ENCODE peak calls at places on chromosome 15, in four cellular contexts. One of them, this sample, is unnamed.

GRCh38 chr15:47961401-47962090 is 159.2 kb upstream of the SLC24A5 start:
- DNase-seq in dorsolateral prefrontal cortex: no peak
- DNase-seq in hypothalamus: no peak
- DNase-seq in lung microvascular endothelial cell: no peak
- DNase-seq in this sample: no peak

GRCh38 chr15:50222181-50222580 is 40.2 kb downstream of the SLC27A2 start:
- DNase-seq in hypothalamus: no peak
- DNase-seq in lung microvascular endothelial cell: no peak
- DNase-seq in dorsolateral prefrontal cortex: no peak
- DNase-seq in this sample: no peak

GRCh38 chr15:82303956-82304640 is 41.5 kb downstream of the SAXO2 start:
- DNase-seq in lung microvascular endothelial cell: no peak
- DNase-seq in hypothalamus: no peak
- DNase-seq in dorsolateral prefrontal cortex: no peak
- DNase-seq in this sample: no peak

GRCh38 chr15:90028376-90028775 is 27.3 kb downstream of the ZNF710 start:
- DNase-seq in hypothalamus: no peak
- DNase-seq in dorsolateral prefrontal cortex: no peak
- DNase-seq in lung microvascular endothelial cell: no peak
- DNase-seq in this sample: no peak

GRCh38 chr15:77454265-77454664 is 33.6 kb downstream of the HMG20A start:
- DNase-seq in dorsolateral prefrontal cortex: no peak
- DNase-seq in lung microvascular endothelial cell: no peak
- DNase-seq in hypothalamus: no peak
- DNase-seq in this sample: no peak

GRCh38 chr15:25954398-25954797 is 91.3 kb upstream of the ATP10A start:
- DNase-seq in hypothalamus: no peak
- DNase-seq in dorsolateral prefrontal cortex: no peak
- DNase-seq in lung microvascular endothelial cell: no peak
- DNase-seq in this sample: no peak

GRCh38 chr15:96366526-96366877 is 36.0 kb downstream of the NR2F2 start:
- DNase-seq in lung microvascular endothelial cell: no peak
- DNase-seq in dorsolateral prefrontal cortex: no peak
- DNase-seq in hypothalamus: no peak
- DNase-seq in this sample: no peak

GRCh38 chr15:101613130-101614000 is 38.8 kb downstream of the TM2D3 start:
- DNase-seq in lung microvascular endothelial cell: peak
- DNase-seq in hypothalamus: peak
- DNase-seq in dorsolateral prefrontal cortex: no peak
- DNase-seq in this sample: no peak

GRCh38 chr15:80891006-80891405 is 98.6 kb downstream of the MESD start:
- DNase-seq in lung microvascular endothelial cell: no peak
- DNase-seq in hypothalamus: no peak
- DNase-seq in dorsolateral prefrontal cortex: no peak
- DNase-seq in this sample: no peak

GRCh38 chr15:49471733-49472132 is 48.7 kb downstream of the FGF7 start:
- DNase-seq in lung microvascular endothelial cell: no peak
- DNase-seq in dorsolateral prefrontal cortex: no peak
- DNase-seq in hypothalamus: no peak
- DNase-seq in this sample: no peak

GRCh38 chr15:85865070-85865684 is 70.5 kb upstream of the KLHL25 start:
- DNase-seq in hypothalamus: no peak
- DNase-seq in lung microvascular endothelial cell: peak
- DNase-seq in dorsolateral prefrontal cortex: no peak
- DNase-seq in this sample: no peak

GRCh38 chr15:90933310-90933709 is 961 bp upstream of the HDDC3 start:
- DNase-seq in lung microvascular endothelial cell: no peak
- DNase-seq in dorsolateral prefrontal cortex: no peak
- DNase-seq in hypothalamus: no peak
- DNase-seq in this sample: no peak

GRCh38 chr15:26716069-26716468 is 56.8 kb downstream of the GABRB3 start:
- DNase-seq in hypothalamus: no peak
- DNase-seq in lung microvascular endothelial cell: no peak
- DNase-seq in dorsolateral prefrontal cortex: no peak
- DNase-seq in this sample: no peak

GRCh38 chr15:73341886-73342600 is 26.7 kb downstream of the HCN4 start:
- DNase-seq in lung microvascular endothelial cell: no peak
- DNase-seq in dorsolateral prefrontal cortex: no peak
- DNase-seq in hypothalamus: no peak
- DNase-seq in this sample: no peak

GRCh38 chr15:48905216-48905615 is 27.3 kb downstream of the EID1 start:
- DNase-seq in dorsolateral prefrontal cortex: no peak
- DNase-seq in hypothalamus: no peak
- DNase-seq in lung microvascular endothelial cell: no peak
- DNase-seq in this sample: no peak

GRCh38 chr15:63453181-63453905 is 51.0 kb upstream of the USP3 start:
- DNase-seq in hypothalamus: no peak
- DNase-seq in dorsolateral prefrontal cortex: no peak
- DNase-seq in lung microvascular endothelial cell: peak
- DNase-seq in this sample: no peak

GRCh38 chr15:40438712-40439111 is 2.0 kb upstream of the BAHD1 start:
- DNase-seq in hypothalamus: no peak
- DNase-seq in lung microvascular endothelial cell: no peak
- DNase-seq in dorsolateral prefrontal cortex: no peak
- DNase-seq in this sample: no peak

GRCh38 chr15:98653686-98654085 is 5.3 kb downstream of the IGF1R start:
- DNase-seq in lung microvascular endothelial cell: no peak
- DNase-seq in hypothalamus: no peak
- DNase-seq in dorsolateral prefrontal cortex: no peak
- DNase-seq in this sample: no peak

GRCh38 chr15:69958494-69959134 is 139.1 kb downstream of the TLE3 start:
- DNase-seq in hypothalamus: no peak
- DNase-seq in lung microvascular endothelial cell: no peak
- DNase-seq in dorsolateral prefrontal cortex: no peak
- DNase-seq in this sample: no peak

GRCh38 chr15:84949845-84950569 is 31.6 kb upstream of the PDE8A start:
- DNase-seq in dorsolateral prefrontal cortex: no peak
- DNase-seq in lung microvascular endothelial cell: peak
- DNase-seq in hypothalamus: no peak
- DNase-seq in this sample: peak

GRCh38 chr15:77607111-77607893 is 25.4 kb downstream of the LINGO1 start:
- DNase-seq in hypothalamus: no peak
- DNase-seq in dorsolateral prefrontal cortex: peak
- DNase-seq in lung microvascular endothelial cell: no peak
- DNase-seq in this sample: peak

GRCh38 chr15:65219137-65219536 is 7.9 kb upstream of the CILP start:
- DNase-seq in lung microvascular endothelial cell: no peak
- DNase-seq in hypothalamus: no peak
- DNase-seq in dorsolateral prefrontal cortex: no peak
- DNase-seq in this sample: no peak

GRCh38 chr15:71435552-71435951 is 320.3 kb downstream of the THSD4 start:
- DNase-seq in lung microvascular endothelial cell: no peak
- DNase-seq in hypothalamus: no peak
- DNase-seq in dorsolateral prefrontal cortex: no peak
- DNase-seq in this sample: no peak

GRCh38 chr15:62439543-62440016 is 274.5 kb upstream of the C2CD4B start:
- DNase-seq in lung microvascular endothelial cell: no peak
- DNase-seq in hypothalamus: no peak
- DNase-seq in dorsolateral prefrontal cortex: no peak
- DNase-seq in this sample: no peak

GRCh38 chr15:58274885-58275284 is 136.7 kb downstream of the AQP9 start:
- DNase-seq in dorsolateral prefrontal cortex: no peak
- DNase-seq in lung microvascular endothelial cell: no peak
- DNase-seq in hypothalamus: no peak
- DNase-seq in this sample: no peak

GRCh38 chr15:71066983-71067382 is 48.3 kb upstream of the THSD4 start:
- DNase-seq in dorsolateral prefrontal cortex: no peak
- DNase-seq in hypothalamus: no peak
- DNase-seq in lung microvascular endothelial cell: no peak
- DNase-seq in this sample: no peak

GRCh38 chr15:96629501-96629900 is 299.0 kb downstream of the NR2F2 start:
- DNase-seq in dorsolateral prefrontal cortex: no peak
- DNase-seq in lung microvascular endothelial cell: no peak
- DNase-seq in hypothalamus: no peak
- DNase-seq in this sample: no peak

GRCh38 chr15:70558406-70559222 is 204.7 kb downstream of the UACA start:
- DNase-seq in dorsolateral prefrontal cortex: no peak
- DNase-seq in hypothalamus: no peak
- DNase-seq in lung microvascular endothelial cell: no peak
- DNase-seq in this sample: no peak

This sample was measured in occipital lobe.